ENCODE peak calls at places on chromosomes 5 and 9, in four cellular contexts. U is activated T-cell treated with anti-CD3 and anti-CD28 coated beads for 1 hour, F is T-helper 9 cell, X is foreskin fibroblast. S is an unnamed sample.
A peak's percentile ranks its signal among the peaks of the same experiment; 100 is the strongest.

GRCh38 chr9:85332487-85332886 is 409.3 kb downstream of the AGTPBP1 start:
- DNase-seq in U (no peak), F (no peak), X (no peak), S (no peak)

GRCh38 chr9:73683862-73684591 is 532.4 kb downstream of the ANXA1 start:
- DNase-seq in U (no peak), F (no peak), X (peak; percentile 15), S (peak; percentile 41)

GRCh38 chr9:15370496-15371464 is 51.9 kb upstream of the SNAPC3 start:
- DNase-seq in U (no peak), F (no peak), X (no peak), S (no peak)

GRCh38 chr9:115616666-115617239 is 498.8 kb upstream of the TNC start:
- DNase-seq in U (no peak), F (no peak), X (no peak), S (no peak)

GRCh38 chr5:176769911-176770310 is 40.4 kb upstream of the UNC5A start:
- DNase-seq in U (no peak), F (no peak), X (no peak), S (no peak)

GRCh38 chr5:98570661-98571181 is 202.7 kb upstream of the RGMB start:
- DNase-seq in U (no peak), F (no peak), X (peak; percentile 35), S (no peak)

GRCh38 chr9:127679506-127679905 is 27.3 kb upstream of the CFAP157 start:
- DNase-seq in U (no peak), F (no peak), X (no peak), S (no peak)

GRCh38 chr5:155434267-155434666 is 420.7 kb downstream of the KIF4B start:
- DNase-seq in U (no peak), F (no peak), X (no peak), S (no peak)

GRCh38 chr9:88947581-88948573 is 43.4 kb upstream of the S1PR3 start:
- DNase-seq in U (no peak), F (no peak), X (peak; percentile 37), S (no peak)

GRCh38 chr9:128106181-128106939 is 21.2 kb downstream of the PTGES2 start:
- DNase-seq in U (no peak), F (no peak), X (no peak), S (no peak)

GRCh38 chr5:36600847-36601527 is 5.4 kb upstream of the SLC1A3 start:
- DNase-seq in U (no peak), F (no peak), X (no peak), S (no peak)

S was measured in PC-9.